ENCODE peak calls at places on chromosomes 1 and 21, in five cellular contexts. I is fibroblast of lung; T is pancreas; O is A549; U is CD8-positive, alpha-beta T cell. G is an unnamed sample. For H3K4me1, the result is how much of the 10 kb centered on the place peaks cover.

GRCh38 chr1:227949954-227950734 is 2.4 kb upstream of the WNT9A start:
- DNase-seq in I (no peak), T (peak), O (no peak), U (no peak), G (peak)

GRCh38 chr1:154222518-154222917 is 1.8 kb downstream of the UBAP2L start:
- DNase-seq in I (no peak), T (no peak), O (no peak), U (no peak), G (no peak)

GRCh38 chr1:114025609-114026401 is 46.5 kb downstream of the OLFML3 start:
- DNase-seq in I (peak), T (no peak), O (no peak), U (no peak), G (no peak)

GRCh38 chr1:117095237-117095636 is 26.3 kb downstream of the TRIM45 start:
- DNase-seq in I (peak), T (no peak), O (no peak), U (no peak), G (no peak)

GRCh38 chr1:41329662-41330587 is 31.3 kb upstream of the FOXO6 start:
- DNase-seq in I (no peak), T (no peak), O (no peak), U (no peak), G (no peak)

GRCh38 chr1:235391879-235392278 is 24.7 kb downstream of the TBCE start:
- DNase-seq in I (peak), T (no peak), O (no peak), U (no peak), G (no peak)

GRCh38 chr1:147890177-147890790 is 12.3 kb upstream of the GJA8 start:
- DNase-seq in I (peak), T (peak), O (peak), U (peak), G (peak)

GRCh38 chr1:45326627-45327591 is at the start of gene HPDL:
- DNase-seq in I (peak), T (peak), O (peak), U (peak), G (peak)

GRCh38 chr21:32516729-32517649 is 68.3 kb downstream of the TCP10L start:
- DNase-seq in I (peak), T (no peak), O (peak), U (no peak), G (peak)

GRCh38 chr1:181105134-181106021 is 16.9 kb downstream of the IER5 start:
- DNase-seq in I (peak), T (peak), O (peak), U (peak), G (peak)

GRCh38 chr1:109134423-109134822 is 20.5 kb downstream of the ELAPOR1 start:
- DNase-seq in I (no peak), T (peak), O (no peak), U (no peak), G (no peak)
- H3K4me3 ChIP-seq in I (no peak), T (no peak), O (no peak), U (no peak), G (no peak)

DNA sequence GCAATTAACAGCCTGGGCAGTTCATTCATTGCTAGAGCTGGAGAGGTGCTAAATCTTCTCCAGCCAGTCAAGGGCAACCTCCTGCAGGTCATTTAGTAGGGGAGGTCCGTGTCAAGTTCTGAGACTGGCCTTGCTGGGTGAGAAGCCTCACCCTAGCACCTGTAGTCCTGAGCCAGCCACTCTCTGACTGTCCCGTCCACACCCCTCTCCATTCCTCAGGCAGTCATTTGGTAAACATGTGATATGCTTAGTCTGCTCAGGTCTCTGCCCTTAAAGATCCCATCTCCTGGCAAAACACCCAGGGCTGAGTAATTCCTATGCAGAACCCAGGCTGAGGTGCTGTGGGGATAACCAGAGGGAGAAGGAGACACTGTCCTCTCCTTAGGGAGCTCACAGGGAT is 13.7 kb upstream of the IGFN1 start:
- DNase-seq in I (peak), T (peak), O (no peak), U (no peak), G (no peak)
- H3K27ac ChIP-seq in I (no peak), T (no peak), O (no peak), U (no peak), G (no peak)

GRCh38 chr1:183038913-183039312 is 15.7 kb downstream of the LAMC1 start:
- DNase-seq in I (no peak), T (no peak), O (no peak), U (no peak), G (no peak)
- H3K4me1 ChIP-seq in I (under half), T (under half), O (half or more), U (under half), G (half or more)

DNA sequence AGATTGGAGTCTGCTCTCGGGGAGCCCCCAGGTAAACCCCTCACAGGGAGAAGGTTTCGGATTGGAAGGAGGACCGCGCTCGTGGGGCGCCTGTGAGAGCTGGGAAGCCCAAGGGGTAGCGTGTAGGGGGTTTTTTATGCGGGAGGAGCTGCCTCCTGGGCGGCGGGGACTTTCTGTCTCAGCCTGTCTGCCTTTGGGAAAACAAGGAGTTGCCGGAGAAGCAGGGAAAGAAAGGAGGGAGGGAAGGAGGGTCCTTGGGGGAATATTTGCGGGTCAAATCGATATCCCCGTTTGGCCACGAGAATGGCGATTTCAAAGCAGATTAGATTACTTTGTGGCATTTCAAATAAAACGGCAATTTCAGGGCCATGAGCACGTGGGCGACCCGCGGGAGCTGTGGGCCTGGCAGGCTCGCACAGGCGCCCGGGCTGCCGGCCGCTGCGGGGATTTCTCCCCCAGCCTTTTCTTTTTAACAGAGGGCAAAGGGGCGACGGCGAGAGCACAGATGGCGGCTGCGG is 9.7 kb downstream of the SIM2 start:
- DNase-seq in I (no peak), T (no peak), O (no peak), U (no peak), G (no peak)
- H3K4me3 ChIP-seq in I (no peak), T (no peak), O (no peak), U (no peak), G (no peak)

GRCh38 chr1:226632169-226632884 is 83.8 kb downstream of the STUM start:
- DNase-seq in I (no peak), T (peak), O (no peak), U (no peak), G (no peak)

GRCh38 chr1:226629896-226630550 is 81.5 kb downstream of the STUM start:
- DNase-seq in I (no peak), T (peak), O (no peak), U (no peak), G (no peak)

GRCh38 chr1:226629210-226629895 is 80.8 kb downstream of the STUM start:
- DNase-seq in I (no peak), T (peak), O (no peak), U (no peak), G (no peak)

GRCh38 chr1:226631229-226632000 is 82.9 kb downstream of the STUM start:
- DNase-seq in I (no peak), T (peak), O (no peak), U (no peak), G (no peak)

DNA sequence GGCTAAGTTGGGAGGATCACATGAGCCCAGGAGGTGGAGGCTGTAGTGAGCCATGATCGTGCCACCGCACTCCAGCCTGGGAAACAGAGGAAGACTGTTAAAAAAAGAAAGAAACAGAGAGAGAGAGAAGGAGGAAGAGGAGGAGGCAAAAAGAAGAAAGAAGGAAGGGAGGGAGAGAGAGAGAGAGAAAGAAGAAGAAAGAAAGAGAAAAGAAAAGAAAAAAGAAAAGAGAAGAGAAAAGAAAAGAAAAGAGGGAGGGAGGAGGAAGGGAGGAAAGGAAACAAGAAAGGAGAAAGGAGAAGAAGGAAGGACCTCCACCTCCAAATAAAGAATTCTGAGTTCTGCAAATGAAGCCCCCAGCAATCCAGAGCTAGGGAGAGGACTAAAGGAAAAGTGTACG is 82.0 kb downstream of the STUM start:
- DNase-seq in I (no peak), T (no peak), O (no peak), U (no peak), G (no peak)
- H3K27ac ChIP-seq in I (no peak), T (no peak), O (no peak), U (no peak), G (no peak)

GRCh38 chr1:63624911-63625310 is 31.7 kb downstream of the PGM1 start:
- DNase-seq in I (peak), T (no peak), O (no peak), U (no peak), G (no peak)
- H3K4me1 ChIP-seq in I (under half), T (under half), O (under half), U (under half), G (under half)